ENCODE peak calls at places on chromosomes 1 and 21, in four cellular contexts. One of them, this sample, is unnamed.

GRCh38 chr1:248858096-248858890 is 592 bp downstream of the ZNF692 start:
- DNase-seq in hepatic stellate cell: peak; percentile 84
- DNase-seq in Panc1: no peak
- DNase-seq in HTR-8/SVneo: peak; percentile 35
- DNase-seq in this sample: peak; percentile 96

GRCh38 chr1:163202833-163203451 is at the start of gene RGS5:
- DNase-seq in hepatic stellate cell: peak; percentile 19
- DNase-seq in Panc1: no peak
- DNase-seq in HTR-8/SVneo: no peak
- DNase-seq in this sample: peak; percentile 42

GRCh38 chr1:202807926-202808757 is at the start of gene KDM5B:
- DNase-seq in hepatic stellate cell: peak; percentile 81
- DNase-seq in Panc1: peak; percentile 45
- DNase-seq in HTR-8/SVneo: peak; percentile 49
- DNase-seq in this sample: peak; percentile 95

GRCh38 chr1:196501760-196502428 is 106.3 kb downstream of the KCNT2 start:
- DNase-seq in hepatic stellate cell: no peak
- DNase-seq in Panc1: no peak
- DNase-seq in HTR-8/SVneo: no peak
- DNase-seq in this sample: no peak

GRCh38 chr1:160978510-160978927 is 23.9 kb upstream of the ITLN2 start:
- DNase-seq in hepatic stellate cell: no peak
- DNase-seq in Panc1: no peak
- DNase-seq in HTR-8/SVneo: no peak
- DNase-seq in this sample: no peak

GRCh38 chr21:44505673-44506278 is 34.2 kb downstream of the KRTAP10-1 start:
- DNase-seq in hepatic stellate cell: no peak
- DNase-seq in Panc1: no peak
- DNase-seq in HTR-8/SVneo: no peak
- DNase-seq in this sample: no peak

GRCh38 chr1:41673355-41673754 is 188.9 kb upstream of the EDN2 start:
- DNase-seq in hepatic stellate cell: no peak
- DNase-seq in Panc1: no peak
- DNase-seq in HTR-8/SVneo: no peak
- DNase-seq in this sample: no peak

GRCh38 chr1:4650486-4650885 is 3.9 kb upstream of the AJAP1 start:
- DNase-seq in hepatic stellate cell: no peak
- DNase-seq in Panc1: no peak
- DNase-seq in HTR-8/SVneo: peak; percentile 82
- DNase-seq in this sample: no peak

GRCh38 chr1:19651141-19651737 is 7.1 kb downstream of the NBL1 start:
- DNase-seq in hepatic stellate cell: peak; percentile 94
- DNase-seq in Panc1: no peak
- DNase-seq in HTR-8/SVneo: no peak
- DNase-seq in this sample: peak; percentile 98

GRCh38 chr1:175520186-175520585 is 223.2 kb downstream of the TNR start:
- DNase-seq in hepatic stellate cell: no peak
- DNase-seq in Panc1: no peak
- DNase-seq in HTR-8/SVneo: no peak
- DNase-seq in this sample: no peak

GRCh38 chr1:41366428-41367101 is 5.3 kb downstream of the FOXO6 start:
- DNase-seq in hepatic stellate cell: no peak
- DNase-seq in Panc1: no peak
- DNase-seq in HTR-8/SVneo: no peak
- DNase-seq in this sample: peak; percentile 66